ENCODE peak calls at places on chromosomes 4 and X, in nine cellular contexts. C is stimulated activated CD4-positive, alpha-beta T cell treated with anti-CD3 and anti-CD28 coated beads, Interleukin-15, amount 100 ng/mL, for 1 hour; B is germinal center; F is activated effector memory CD4-positive, alpha-beta T cell treated with Interleukin-2 at 50 U/mL for 16 hours; W is fibroblast of the conjunctiva; G is left colon; E is activated CD4-positive, alpha-beta T cell treated with anti-CD3 and anti-CD28 coated beads, Interleukin-2, amount 10 ng/mL, durations not matched to agents 7 days and 5 days; I is RPMI7951; U is left ventricle myocardium inferior. K is an unnamed sample.
A peak's percentile ranks its signal among the peaks of the same experiment; 100 is the strongest.

GRCh38 chr4:114386637-114387233 is 211.9 kb upstream of the UGT8 start:
- DNase-seq in C (no peak), B (peak; percentile 24), F (no peak), W (peak; percentile 28), G (no peak), E (peak; percentile 17), I (peak; percentile 11), U (no peak), K (no peak)

GRCh38 chr4:18568600-18568999 is 547.0 kb upstream of the LCORL start:
- DNase-seq in C (no peak), B (no peak), F (no peak), W (no peak), G (no peak), E (no peak), I (no peak), U (no peak), K (no peak)

GRCh38 chr4:162645381-162645780 is 481.6 kb upstream of the FSTL5 start:
- DNase-seq in C (no peak), B (no peak), F (no peak), W (no peak), G (no peak), E (no peak), I (no peak), U (no peak), K (no peak)

GRCh38 chr4:26520728-26521442 is 30.6 kb upstream of the CCKAR start:
- DNase-seq in C (no peak), B (no peak), F (no peak), W (no peak), G (no peak), E (no peak), I (no peak), U (no peak), K (no peak)

GRCh38 chr4:124325676-124326075 is 386.9 kb downstream of the ANKRD50 start:
- DNase-seq in C (no peak), B (no peak), F (no peak), W (no peak), G (no peak), E (no peak), I (peak; percentile 2), U (no peak), K (no peak)

GRCh38 chrX:19912-20571 is 261.1 kb upstream of the PLCXD1 start:
- DNase-seq in C (no peak), B (no peak), F (no peak), W (no peak), G (no peak), E (no peak), I (no peak), U (no peak), K (peak; percentile 8)

GRCh38 chr4:112083587-112084347 is 61.5 kb upstream of the FAM241A start:
- DNase-seq in C (no peak), B (no peak), F (no peak), W (no peak), G (no peak), E (no peak), I (no peak), U (no peak), K (no peak)

GRCh38 chrX:34656842-34657780 is at the start of gene TMEM47:
- DNase-seq in C (no peak), B (no peak), F (no peak), W (peak; percentile 58), G (peak; percentile 63), E (no peak), I (peak; percentile 78), U (peak; percentile 74), K (no peak)

GRCh38 chrX:47177079-47177478 is 16.6 kb upstream of the UBA1 start:
- DNase-seq in C (no peak), B (no peak), F (no peak), W (no peak), G (no peak), E (no peak), I (no peak), U (no peak), K (no peak)

GRCh38 chr4:75235359-75235951 is 278.7 kb downstream of the RCHY1 start:
- DNase-seq in C (no peak), B (no peak), F (no peak), W (no peak), G (no peak), E (no peak), I (no peak), U (no peak), K (no peak)

GRCh38 chr4:21901831-21902230 is 46.7 kb downstream of the KCNIP4 start:
- DNase-seq in C (no peak), B (no peak), F (no peak), W (no peak), G (no peak), E (no peak), I (peak; percentile 32), U (no peak), K (no peak)

GRCh38 chr4:124334119-124334518 is 378.4 kb downstream of the ANKRD50 start:
- DNase-seq in C (no peak), B (no peak), F (no peak), W (peak; percentile 79), G (peak; percentile 34), E (no peak), I (peak; percentile 58), U (no peak), K (no peak)

GRCh38 chr4:3716876-3717235 is 49.3 kb upstream of the ADRA2C start:
- DNase-seq in C (no peak), B (no peak), F (no peak), W (no peak), G (no peak), E (no peak), I (no peak), U (peak; percentile 7), K (no peak)

GRCh38 chr4:41414380-41414779 is 123.6 kb upstream of the LIMCH1 start:
- DNase-seq in C (no peak), B (no peak), F (no peak), W (no peak), G (no peak), E (no peak), I (no peak), U (no peak), K (no peak)

GRCh38 chr4:2434420-2434819 is 15.7 kb downstream of the CFAP99 start:
- DNase-seq in C (no peak), B (no peak), F (no peak), W (no peak), G (no peak), E (no peak), I (no peak), U (no peak), K (no peak)

GRCh38 chr4:140158234-140159030 is 4.4 kb upstream of the MAML3 start:
- DNase-seq in C (no peak), B (no peak), F (no peak), W (no peak), G (peak; percentile 59), E (no peak), I (peak; percentile 50), U (no peak), K (no peak)

GRCh38 chrX:111095974-111096870 is at the start of gene PAK3:
- DNase-seq in C (no peak), B (peak; percentile 4), F (no peak), W (peak; percentile 12), G (peak; percentile 13), E (peak; percentile 12), I (peak; percentile 65), U (no peak), K (peak; percentile 40)

GRCh38 chr4:38354421-38354820 is 309.6 kb upstream of the KLF3 start:
- DNase-seq in C (no peak), B (no peak), F (no peak), W (no peak), G (no peak), E (no peak), I (no peak), U (no peak), K (no peak)

GRCh38 chrX:110402091-110402854 is 43.6 kb downstream of the RTL9 start:
- DNase-seq in C (no peak), B (no peak), F (no peak), W (no peak), G (no peak), E (no peak), I (peak; percentile 83), U (peak; percentile 34), K (no peak)

GRCh38 chrX:41384041-41384705 is 50.2 kb downstream of the DDX3X start:
- DNase-seq in C (peak; percentile 35), B (no peak), F (peak; percentile 44), W (peak; percentile 83), G (peak; percentile 76), E (peak; percentile 57), I (peak; percentile 82), U (peak; percentile 68), K (peak; percentile 28)

GRCh38 chr4:11698846-11699590 is 270.3 kb upstream of the HS3ST1 start:
- DNase-seq in C (no peak), B (no peak), F (no peak), W (no peak), G (no peak), E (no peak), I (peak; percentile 68), U (no peak), K (no peak)

GRCh38 chr4:185217390-185217985 is 8.1 kb downstream of the SNX25 start:
- DNase-seq in C (no peak), B (no peak), F (no peak), W (no peak), G (no peak), E (no peak), I (no peak), U (no peak), K (no peak)

GRCh38 chrX:154002215-154002719 is 17.4 kb downstream of the IRAK1 start:
- DNase-seq in C (no peak), B (no peak), F (peak; percentile 38), W (peak; percentile 49), G (no peak), E (peak; percentile 55), I (peak; percentile 77), U (peak; percentile 27), K (no peak)

GRCh38 chr4:88725986-88726385 is 28.4 kb upstream of the NAP1L5 start:
- DNase-seq in C (no peak), B (no peak), F (no peak), W (no peak), G (no peak), E (no peak), I (no peak), U (no peak), K (no peak)

GRCh38 chr4:73585345-73585744 is 34.9 kb downstream of the RASSF6 start:
- DNase-seq in C (no peak), B (no peak), F (no peak), W (no peak), G (no peak), E (no peak), I (no peak), U (no peak), K (no peak)

GRCh38 chr4:107897823-107898222 is 33.5 kb upstream of the CYP2U1 start:
- DNase-seq in C (no peak), B (no peak), F (no peak), W (no peak), G (no peak), E (no peak), I (no peak), U (no peak), K (no peak)

GRCh38 chr4:25861951-25862410 is 807 bp downstream of the SEL1L3 start:
- DNase-seq in C (no peak), B (no peak), F (no peak), W (no peak), G (peak; percentile 67), E (peak; percentile 49), I (no peak), U (peak; percentile 14), K (no peak)

GRCh38 chr4:110630621-110631402 is 7.9 kb upstream of the PITX2 start:
- DNase-seq in C (no peak), B (no peak), F (no peak), W (no peak), G (no peak), E (no peak), I (no peak), U (no peak), K (no peak)

GRCh38 chr4:89598602-89599001 is 238.4 kb downstream of the SNCA start:
- DNase-seq in C (no peak), B (no peak), F (no peak), W (peak; percentile 8), G (no peak), E (no peak), I (peak; percentile 2), U (no peak), K (no peak)

GRCh38 chr4:158845166-158846041 is 76.6 kb downstream of the FNIP2 start:
- DNase-seq in C (no peak), B (no peak), F (no peak), W (no peak), G (no peak), E (no peak), I (no peak), U (no peak), K (no peak)

GRCh38 chr4:88969271-88969670 is 87.7 kb downstream of the FAM13A start:
- DNase-seq in C (no peak), B (no peak), F (no peak), W (no peak), G (no peak), E (no peak), I (no peak), U (no peak), K (no peak)